ENCODE peak calls at places on chromosomes 3 and 15, in six cellular contexts. One of them, this sample, is unnamed.

GRCh38 chr15:68418611-68419161 is 13.3 kb downstream of the ITGA11 start:
- DNase-seq in sigmoid colon: no peak
- DNase-seq in cardiac muscle cell: no peak
- DNase-seq in colonic mucosa: peak; percentile 72
- DNase-seq in RWPE1: no peak
- DNase-seq in right atrium auricular region: peak; percentile 65
- DNase-seq in this sample: no peak

GRCh38 chr15:25426896-25427610 is 11.8 kb downstream of the UBE3A start:
- DNase-seq in sigmoid colon: no peak
- DNase-seq in cardiac muscle cell: no peak
- DNase-seq in RWPE1: no peak
- DNase-seq in colonic mucosa: no peak
- DNase-seq in right atrium auricular region: no peak
- DNase-seq in this sample: no peak

GRCh38 chr3:187880438-187880837 is 135.2 kb upstream of the BCL6 start:
- DNase-seq in right atrium auricular region: no peak
- DNase-seq in colonic mucosa: no peak
- DNase-seq in sigmoid colon: no peak
- DNase-seq in RWPE1: no peak
- DNase-seq in cardiac muscle cell: no peak
- DNase-seq in this sample: no peak

GRCh38 chr3:152385761-152386160 is 117.0 kb downstream of the MBNL1 start:
- DNase-seq in sigmoid colon: no peak
- DNase-seq in RWPE1: no peak
- DNase-seq in cardiac muscle cell: no peak
- DNase-seq in colonic mucosa: no peak
- DNase-seq in right atrium auricular region: no peak
- DNase-seq in this sample: no peak

GRCh38 chr15:32855942-32856341 is 138.1 kb downstream of the GREM1 start:
- DNase-seq in RWPE1: peak; percentile 81
- DNase-seq in right atrium auricular region: no peak
- DNase-seq in sigmoid colon: no peak
- DNase-seq in cardiac muscle cell: no peak
- DNase-seq in colonic mucosa: no peak
- DNase-seq in this sample: no peak

GRCh38 chr15:62920569-62921502 is 121.7 kb upstream of the TPM1 start:
- DNase-seq in RWPE1: no peak
- DNase-seq in cardiac muscle cell: no peak
- DNase-seq in sigmoid colon: no peak
- DNase-seq in colonic mucosa: no peak
- DNase-seq in right atrium auricular region: peak; percentile 79
- DNase-seq in this sample: no peak

GRCh38 chr15:69973102-69973714 is 124.5 kb downstream of the TLE3 start:
- DNase-seq in RWPE1: peak; percentile 84
- DNase-seq in cardiac muscle cell: peak; percentile 76
- DNase-seq in colonic mucosa: peak; percentile 17
- DNase-seq in sigmoid colon: no peak
- DNase-seq in right atrium auricular region: no peak
- DNase-seq in this sample: no peak

GRCh38 chr3:53581671-53582070 is 87.3 kb downstream of the CACNA1D start:
- DNase-seq in sigmoid colon: no peak
- DNase-seq in right atrium auricular region: no peak
- DNase-seq in RWPE1: no peak
- DNase-seq in cardiac muscle cell: no peak
- DNase-seq in colonic mucosa: no peak
- DNase-seq in this sample: no peak

GRCh38 chr3:106397004-106397403 is 528.2 kb upstream of the CBLB start:
- DNase-seq in colonic mucosa: no peak
- DNase-seq in right atrium auricular region: no peak
- DNase-seq in cardiac muscle cell: no peak
- DNase-seq in sigmoid colon: no peak
- DNase-seq in RWPE1: no peak
- DNase-seq in this sample: no peak

GRCh38 chr15:67085237-67085817 is 19.9 kb downstream of the SMAD3 start:
- DNase-seq in colonic mucosa: no peak
- DNase-seq in right atrium auricular region: no peak
- DNase-seq in sigmoid colon: no peak
- DNase-seq in cardiac muscle cell: no peak
- DNase-seq in RWPE1: no peak
- DNase-seq in this sample: no peak

GRCh38 chr15:43215961-43216360 is 4.9 kb downstream of the EPB42 start:
- DNase-seq in right atrium auricular region: no peak
- DNase-seq in RWPE1: peak; percentile 47
- DNase-seq in colonic mucosa: no peak
- DNase-seq in cardiac muscle cell: no peak
- DNase-seq in sigmoid colon: no peak
- DNase-seq in this sample: no peak

GRCh38 chr3:46025139-46025538 is 2.1 kb downstream of the XCR1 start:
- DNase-seq in RWPE1: no peak
- DNase-seq in right atrium auricular region: no peak
- DNase-seq in colonic mucosa: no peak
- DNase-seq in cardiac muscle cell: no peak
- DNase-seq in sigmoid colon: no peak
- DNase-seq in this sample: no peak

GRCh38 chr15:67190813-67191212 is 63.6 kb downstream of the AAGAB start:
- DNase-seq in colonic mucosa: no peak
- DNase-seq in RWPE1: no peak
- DNase-seq in sigmoid colon: no peak
- DNase-seq in right atrium auricular region: no peak
- DNase-seq in cardiac muscle cell: no peak
- DNase-seq in this sample: no peak

GRCh38 chr15:39482467-39482866 is 98.4 kb upstream of the THBS1 start:
- DNase-seq in colonic mucosa: no peak
- DNase-seq in sigmoid colon: no peak
- DNase-seq in cardiac muscle cell: no peak
- DNase-seq in RWPE1: no peak
- DNase-seq in right atrium auricular region: no peak
- DNase-seq in this sample: no peak

GRCh38 chr3:23806322-23807160 is 786 bp downstream of the UBE2E1 start:
- DNase-seq in cardiac muscle cell: peak; percentile 72
- DNase-seq in RWPE1: no peak
- DNase-seq in colonic mucosa: peak; percentile 37
- DNase-seq in sigmoid colon: peak; percentile 75
- DNase-seq in right atrium auricular region: no peak
- DNase-seq in this sample: peak; percentile 73

GRCh38 chr3:50160561-50160983 is 5.4 kb downstream of the SEMA3F start:
- DNase-seq in sigmoid colon: no peak
- DNase-seq in colonic mucosa: no peak
- DNase-seq in cardiac muscle cell: peak; percentile 43
- DNase-seq in right atrium auricular region: peak; percentile 65
- DNase-seq in RWPE1: no peak
- DNase-seq in this sample: no peak

GRCh38 chr3:13600950-13601691 is 52.2 kb downstream of the FBLN2 start:
- DNase-seq in RWPE1: peak; percentile 97
- DNase-seq in colonic mucosa: no peak
- DNase-seq in right atrium auricular region: no peak
- DNase-seq in cardiac muscle cell: peak; percentile 27
- DNase-seq in sigmoid colon: peak; percentile 24
- DNase-seq in this sample: no peak

GRCh38 chr3:171948674-171949073 is 90.7 kb upstream of the FNDC3B start:
- DNase-seq in RWPE1: no peak
- DNase-seq in sigmoid colon: no peak
- DNase-seq in right atrium auricular region: no peak
- DNase-seq in cardiac muscle cell: no peak
- DNase-seq in colonic mucosa: no peak
- DNase-seq in this sample: no peak

GRCh38 chr15:69595009-69595825 is 142.6 kb downstream of the RPLP1 start:
- DNase-seq in RWPE1: no peak
- DNase-seq in colonic mucosa: no peak
- DNase-seq in right atrium auricular region: peak; percentile 64
- DNase-seq in cardiac muscle cell: peak; percentile 78
- DNase-seq in sigmoid colon: peak; percentile 74
- DNase-seq in this sample: no peak

GRCh38 chr15:65937476-65937875 is 68.2 kb downstream of the RAB11A start:
- DNase-seq in RWPE1: no peak
- DNase-seq in right atrium auricular region: no peak
- DNase-seq in sigmoid colon: no peak
- DNase-seq in cardiac muscle cell: no peak
- DNase-seq in colonic mucosa: no peak
- DNase-seq in this sample: no peak

GRCh38 chr3:149170672-149171071 is 41.2 kb downstream of the HPS3 start:
- DNase-seq in sigmoid colon: no peak
- DNase-seq in colonic mucosa: no peak
- DNase-seq in cardiac muscle cell: no peak
- DNase-seq in RWPE1: no peak
- DNase-seq in right atrium auricular region: no peak
- DNase-seq in this sample: no peak

GRCh38 chr3:125003369-125003853 is 52.4 kb downstream of the HEG1 start:
- DNase-seq in sigmoid colon: peak; percentile 91
- DNase-seq in right atrium auricular region: peak; percentile 61
- DNase-seq in colonic mucosa: peak; percentile 42
- DNase-seq in cardiac muscle cell: no peak
- DNase-seq in RWPE1: no peak
- DNase-seq in this sample: no peak

GRCh38 chr15:59170295-59170881 is 36.3 kb upstream of the LDHAL6B start:
- DNase-seq in cardiac muscle cell: no peak
- DNase-seq in right atrium auricular region: no peak
- DNase-seq in colonic mucosa: peak; percentile 31
- DNase-seq in sigmoid colon: no peak
- DNase-seq in RWPE1: peak; percentile 47
- DNase-seq in this sample: peak; percentile 61

GRCh38 chr15:31488437-31489204 is 162.0 kb downstream of the KLF13 start:
- DNase-seq in sigmoid colon: peak; percentile 87
- DNase-seq in RWPE1: peak; percentile 93
- DNase-seq in colonic mucosa: peak; percentile 81
- DNase-seq in cardiac muscle cell: peak; percentile 79
- DNase-seq in right atrium auricular region: peak; percentile 84
- DNase-seq in this sample: peak; percentile 29

GRCh38 chr15:58530056-58530590 is 98.3 kb downstream of the LIPC start:
- DNase-seq in cardiac muscle cell: no peak
- DNase-seq in sigmoid colon: no peak
- DNase-seq in right atrium auricular region: no peak
- DNase-seq in colonic mucosa: no peak
- DNase-seq in RWPE1: no peak
- DNase-seq in this sample: no peak

GRCh38 chr3:194255252-194256039 is 95.7 kb downstream of the CPN2 start:
- DNase-seq in sigmoid colon: peak; percentile 83
- DNase-seq in RWPE1: no peak
- DNase-seq in cardiac muscle cell: no peak
- DNase-seq in right atrium auricular region: peak; percentile 89
- DNase-seq in colonic mucosa: peak; percentile 74
- DNase-seq in this sample: no peak

GRCh38 chr15:85472349-85472748 is 91.9 kb downstream of the AKAP13 start:
- DNase-seq in cardiac muscle cell: no peak
- DNase-seq in colonic mucosa: no peak
- DNase-seq in RWPE1: no peak
- DNase-seq in right atrium auricular region: no peak
- DNase-seq in sigmoid colon: no peak
- DNase-seq in this sample: no peak
- H3K27ac ChIP-seq in cardiac muscle cell: no peak overlapping the region
- H3K27ac ChIP-seq in colonic mucosa: no peak overlapping the region
- H3K27ac ChIP-seq in RWPE1: no peak overlapping the region
- H3K27ac ChIP-seq in right atrium auricular region: no peak overlapping the region
- H3K27ac ChIP-seq in sigmoid colon: no peak overlapping the region
- H3K27ac ChIP-seq in this sample: no peak overlapping the region

GRCh38 chr15:74785716-74786032 is 3.8 kb downstream of the CSK start:
- DNase-seq in sigmoid colon: peak; percentile 46
- DNase-seq in RWPE1: no peak
- DNase-seq in cardiac muscle cell: no peak
- DNase-seq in right atrium auricular region: no peak
- DNase-seq in colonic mucosa: no peak
- DNase-seq in this sample: no peak
- H3K27ac ChIP-seq in sigmoid colon: peak overlapping the region; percentile 62
- H3K27ac ChIP-seq in RWPE1: peak overlapping the region; percentile 63
- H3K27ac ChIP-seq in cardiac muscle cell: no peak overlapping the region
- H3K27ac ChIP-seq in right atrium auricular region: peak overlapping the region; percentile 91
- H3K27ac ChIP-seq in colonic mucosa: peak overlapping the region; percentile 71
- H3K27ac ChIP-seq in this sample: peak overlapping the region; percentile 69

GRCh38 chr3:129230311-129231019 is 18.9 kb upstream of the COPG1 start:
- DNase-seq in RWPE1: peak; percentile 76
- DNase-seq in cardiac muscle cell: no peak
- DNase-seq in colonic mucosa: no peak
- DNase-seq in right atrium auricular region: no peak
- DNase-seq in sigmoid colon: no peak
- DNase-seq in this sample: no peak

GRCh38 chr3:129226374-129226773 is 23.0 kb upstream of the COPG1 start:
- DNase-seq in cardiac muscle cell: no peak
- DNase-seq in sigmoid colon: peak; percentile 97
- DNase-seq in RWPE1: peak; percentile 82
- DNase-seq in colonic mucosa: peak; percentile 64
- DNase-seq in right atrium auricular region: peak; percentile 88
- DNase-seq in this sample: no peak

GRCh38 chr3:129231331-129232119 is 17.9 kb upstream of the COPG1 start:
- DNase-seq in cardiac muscle cell: no peak
- DNase-seq in sigmoid colon: no peak
- DNase-seq in colonic mucosa: no peak
- DNase-seq in right atrium auricular region: no peak
- DNase-seq in RWPE1: no peak
- DNase-seq in this sample: no peak

GRCh38 chr3:129224984-129225393 is 24.4 kb upstream of the COPG1 start:
- DNase-seq in sigmoid colon: peak; percentile 91
- DNase-seq in colonic mucosa: peak; percentile 85
- DNase-seq in RWPE1: peak; percentile 45
- DNase-seq in right atrium auricular region: peak; percentile 89
- DNase-seq in cardiac muscle cell: no peak
- DNase-seq in this sample: peak; percentile 48

DNA sequence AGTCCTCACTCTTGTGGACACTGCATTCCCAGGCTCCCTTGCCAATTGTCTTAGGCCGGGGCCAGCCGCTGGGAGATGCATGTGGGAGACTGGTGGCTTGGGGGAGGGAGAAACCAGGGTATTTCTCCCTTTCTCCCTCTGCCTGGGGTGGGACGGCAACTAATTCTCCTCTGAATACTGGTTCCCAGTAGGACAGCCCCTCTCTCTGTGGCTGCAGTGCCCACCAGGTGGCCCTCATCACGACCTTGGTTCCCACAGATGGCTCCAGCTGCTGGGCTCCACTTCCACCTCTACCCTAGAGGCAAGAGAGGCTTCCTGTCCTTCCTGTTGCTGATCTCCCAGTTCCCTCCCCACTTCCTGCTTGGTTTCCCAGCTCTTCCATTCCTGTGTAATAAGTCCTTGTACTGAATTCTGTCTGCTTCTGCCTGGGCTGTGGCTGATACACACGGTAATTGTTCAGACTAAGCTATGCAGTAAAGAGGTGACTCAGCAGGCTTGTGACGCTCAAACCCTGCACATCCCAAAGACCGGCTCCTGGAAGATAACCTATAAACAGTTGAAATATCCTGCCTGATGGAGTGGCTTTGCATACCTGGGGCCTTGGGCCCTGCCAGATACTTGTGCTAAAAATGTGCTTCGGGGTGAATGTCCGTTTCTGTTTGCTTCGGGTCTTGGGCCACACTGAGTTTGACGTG is 20.4 kb upstream of the COPG1 start:
- DNase-seq in colonic mucosa: no peak
- DNase-seq in cardiac muscle cell: no peak
- DNase-seq in sigmoid colon: no peak
- DNase-seq in right atrium auricular region: no peak
- DNase-seq in RWPE1: peak; percentile 50
- DNase-seq in this sample: no peak
- H3K27ac ChIP-seq in colonic mucosa: peak overlapping the region; percentile 56
- H3K27ac ChIP-seq in cardiac muscle cell: no peak overlapping the region
- H3K27ac ChIP-seq in sigmoid colon: peak overlapping the region; percentile 7
- H3K27ac ChIP-seq in right atrium auricular region: peak overlapping the region; percentile 91
- H3K27ac ChIP-seq in RWPE1: peak overlapping the region; percentile 92
- H3K27ac ChIP-seq in this sample: peak overlapping the region; percentile 53

DNA sequence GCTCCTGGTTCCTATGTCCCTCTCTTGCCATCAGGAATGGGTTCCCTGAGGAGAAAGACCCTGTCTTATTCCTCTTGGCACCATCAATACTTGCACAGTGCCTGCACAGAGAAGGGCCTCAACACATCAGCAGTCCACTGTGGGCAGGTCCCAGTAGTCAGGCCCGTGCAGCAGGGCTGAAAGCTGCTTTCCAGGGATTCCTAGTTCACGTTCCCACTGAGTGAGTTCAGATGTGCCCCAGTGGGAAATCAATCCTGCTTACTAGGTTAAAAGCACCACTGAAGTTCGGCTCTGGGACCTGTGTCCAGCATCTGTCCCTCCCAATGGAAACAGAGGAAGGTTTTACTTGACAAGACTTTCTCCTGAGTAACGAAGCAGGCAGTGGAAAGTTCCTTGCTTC is 15.7 kb downstream of the RAB43 start:
- DNase-seq in RWPE1: no peak
- DNase-seq in cardiac muscle cell: no peak
- DNase-seq in sigmoid colon: no peak
- DNase-seq in right atrium auricular region: no peak
- DNase-seq in colonic mucosa: no peak
- DNase-seq in this sample: no peak
- H3K27ac ChIP-seq in RWPE1: no peak overlapping the region
- H3K27ac ChIP-seq in cardiac muscle cell: no peak overlapping the region
- H3K27ac ChIP-seq in sigmoid colon: no peak overlapping the region
- H3K27ac ChIP-seq in right atrium auricular region: no peak overlapping the region
- H3K27ac ChIP-seq in colonic mucosa: no peak overlapping the region
- H3K27ac ChIP-seq in this sample: no peak overlapping the region